ENCODE peak calls at places on chromosome 22, in six cellular contexts. One of them, this sample, is unnamed.
A peak's percentile ranks its signal among the peaks of the same experiment; 100 is the strongest.

GRCh38 chr22:46619830-46620501 is at the start of gene GRAMD4:
- DNase-seq in psoas muscle: peak; percentile 55
- DNase-seq in bronchial epithelial cell: no peak
- DNase-seq in heart right ventricle: peak; percentile 72
- DNase-seq in left lung: no peak
- DNase-seq in AG04450: no peak
- DNase-seq in this sample: no peak

GRCh38 chr22:22401381-22401780 is 107.2 kb downstream of the ZNF280B start:
- DNase-seq in psoas muscle: no peak
- DNase-seq in bronchial epithelial cell: no peak
- DNase-seq in heart right ventricle: no peak
- DNase-seq in left lung: no peak
- DNase-seq in AG04450: no peak
- DNase-seq in this sample: no peak

GRCh38 chr22:39356464-39356863 is 6.7 kb downstream of the SYNGR1 start:
- DNase-seq in psoas muscle: no peak
- DNase-seq in bronchial epithelial cell: no peak
- DNase-seq in heart right ventricle: no peak
- DNase-seq in left lung: no peak
- DNase-seq in AG04450: no peak
- DNase-seq in this sample: no peak

GRCh38 chr22:46951973-46952372 is 189.5 kb downstream of the TBC1D22A start:
- DNase-seq in psoas muscle: no peak
- DNase-seq in bronchial epithelial cell: no peak
- DNase-seq in heart right ventricle: no peak
- DNase-seq in left lung: no peak
- DNase-seq in AG04450: no peak
- DNase-seq in this sample: no peak

GRCh38 chr22:17331690-17332089 is 37.6 kb upstream of the CECR2 start:
- DNase-seq in psoas muscle: no peak
- DNase-seq in bronchial epithelial cell: no peak
- DNase-seq in heart right ventricle: no peak
- DNase-seq in left lung: no peak
- DNase-seq in AG04450: no peak
- DNase-seq in this sample: no peak

GRCh38 chr22:41992496-41992895 is 6.1 kb upstream of the WBP2NL start:
- DNase-seq in psoas muscle: no peak
- DNase-seq in bronchial epithelial cell: no peak
- DNase-seq in heart right ventricle: no peak
- DNase-seq in left lung: no peak
- DNase-seq in AG04450: no peak
- DNase-seq in this sample: no peak

GRCh38 chr22:30453731-30454510 is 17.9 kb downstream of the SEC14L3 start:
- DNase-seq in psoas muscle: no peak
- DNase-seq in bronchial epithelial cell: no peak
- DNase-seq in heart right ventricle: no peak
- DNase-seq in left lung: peak; percentile 66
- DNase-seq in AG04450: no peak
- DNase-seq in this sample: no peak

GRCh38 chr22:30829901-30830550 is 135.4 kb downstream of the OSBP2 start:
- DNase-seq in psoas muscle: no peak
- DNase-seq in bronchial epithelial cell: peak; percentile 99
- DNase-seq in heart right ventricle: no peak
- DNase-seq in left lung: no peak
- DNase-seq in AG04450: peak; percentile 68
- DNase-seq in this sample: peak; percentile 96

GRCh38 chr22:30414525-30415047 is 11.0 kb upstream of the MTFP1 start:
- DNase-seq in psoas muscle: no peak
- DNase-seq in bronchial epithelial cell: no peak
- DNase-seq in heart right ventricle: no peak
- DNase-seq in left lung: no peak
- DNase-seq in AG04450: no peak
- DNase-seq in this sample: peak; percentile 65

GRCh38 chr22:43698403-43698802 is 113.7 kb downstream of the EFCAB6 start:
- DNase-seq in psoas muscle: no peak
- DNase-seq in bronchial epithelial cell: peak; percentile 53
- DNase-seq in heart right ventricle: no peak
- DNase-seq in left lung: no peak
- DNase-seq in AG04450: no peak
- DNase-seq in this sample: peak; percentile 15

DNA sequence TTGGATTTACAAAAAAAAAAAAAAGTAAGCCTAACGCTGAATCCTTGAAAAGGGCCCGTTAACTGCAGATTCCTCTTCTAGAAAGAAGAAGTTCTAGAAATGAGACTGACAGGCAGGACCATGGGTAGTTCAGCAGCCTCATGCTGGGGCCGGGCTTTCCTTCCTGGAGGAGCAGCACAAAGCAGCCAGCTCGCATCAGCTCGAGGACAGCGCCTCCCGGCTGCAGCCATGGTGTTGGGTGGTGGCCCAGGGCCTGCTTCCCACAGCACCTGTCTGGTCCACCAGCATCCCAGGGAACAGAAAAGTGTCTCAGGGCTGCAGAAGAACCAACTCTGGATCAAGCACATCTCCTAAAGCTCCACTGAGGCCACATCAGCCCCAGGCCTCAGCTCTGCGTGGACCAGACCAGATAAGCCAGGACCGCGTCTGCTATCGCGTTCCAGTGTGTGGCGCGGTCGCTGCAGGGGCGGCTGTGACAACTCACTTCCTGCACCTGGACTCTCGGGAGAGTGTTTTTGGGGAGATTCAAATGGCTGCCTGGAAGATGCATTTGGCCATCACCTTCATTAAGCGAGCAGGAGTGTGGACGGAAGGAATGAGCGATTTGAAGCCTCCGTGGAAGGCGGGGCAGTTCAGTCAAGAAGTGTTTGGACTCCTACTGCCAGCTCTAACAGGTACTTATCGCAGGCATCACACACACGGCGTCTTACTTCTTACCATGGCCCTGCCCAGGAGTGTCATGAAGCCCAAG is 53.5 kb downstream of the MYH9 start:
- DNase-seq in psoas muscle: no peak
- DNase-seq in bronchial epithelial cell: no peak
- DNase-seq in heart right ventricle: peak; percentile 52
- DNase-seq in left lung: no peak
- DNase-seq in AG04450: no peak
- DNase-seq in this sample: no peak
- TF ChIP-seq CTCF in psoas muscle: peak; percentile 3
- TF ChIP-seq CTCF in bronchial epithelial cell: peak; percentile 56
- TF ChIP-seq CTCF in heart right ventricle: peak; percentile 10
- TF ChIP-seq CTCF in left lung: no peak
- TF ChIP-seq CTCF in AG04450: peak; percentile 25
- TF ChIP-seq CTCF in this sample: no peak

DNA sequence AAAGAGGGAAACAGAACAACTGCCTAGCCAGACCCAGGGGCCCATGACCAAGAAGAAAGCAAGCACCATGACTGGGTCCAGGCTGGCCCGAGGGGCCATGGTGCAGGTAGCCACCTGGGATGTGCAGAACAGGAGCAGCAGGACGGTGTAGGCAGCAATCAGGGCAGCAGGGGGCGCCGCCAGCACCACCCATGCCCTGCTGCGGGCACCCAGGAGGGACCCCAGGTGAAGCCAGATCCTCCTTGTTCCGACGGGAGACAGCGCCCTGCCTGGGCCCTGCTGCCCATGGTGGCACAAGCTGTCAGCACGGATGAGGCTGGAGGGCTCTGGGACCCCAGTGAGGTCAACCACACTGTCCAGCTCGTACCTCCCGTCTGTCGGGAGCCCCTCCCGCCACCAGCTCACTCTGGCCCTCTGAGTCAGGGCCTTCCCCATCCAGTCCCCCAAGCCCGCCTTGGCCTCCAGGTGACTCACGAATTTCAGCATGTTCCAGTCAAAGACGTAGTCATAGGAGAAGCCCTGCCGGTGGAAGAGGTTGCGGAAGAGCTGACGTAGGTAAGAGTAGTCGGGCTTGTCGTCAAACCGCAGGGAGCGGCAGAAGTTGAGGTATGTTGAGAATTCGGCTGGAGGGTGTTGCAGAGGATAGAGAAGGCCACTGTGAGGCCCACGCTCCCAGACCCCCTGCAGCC is 18.8 kb downstream of the CSNK1E start:
- DNase-seq in psoas muscle: no peak
- DNase-seq in bronchial epithelial cell: peak; percentile 99
- DNase-seq in heart right ventricle: no peak
- DNase-seq in left lung: no peak
- DNase-seq in AG04450: no peak
- DNase-seq in this sample: peak; percentile 90
- H3K4me3 ChIP-seq in psoas muscle: no peak overlapping the region
- H3K4me3 ChIP-seq in bronchial epithelial cell: no peak overlapping the region
- H3K4me3 ChIP-seq in heart right ventricle: no peak overlapping the region
- H3K4me3 ChIP-seq in left lung: no peak overlapping the region
- H3K4me3 ChIP-seq in AG04450: no peak overlapping the region
- H3K4me3 ChIP-seq in this sample: no peak overlapping the region

DNA sequence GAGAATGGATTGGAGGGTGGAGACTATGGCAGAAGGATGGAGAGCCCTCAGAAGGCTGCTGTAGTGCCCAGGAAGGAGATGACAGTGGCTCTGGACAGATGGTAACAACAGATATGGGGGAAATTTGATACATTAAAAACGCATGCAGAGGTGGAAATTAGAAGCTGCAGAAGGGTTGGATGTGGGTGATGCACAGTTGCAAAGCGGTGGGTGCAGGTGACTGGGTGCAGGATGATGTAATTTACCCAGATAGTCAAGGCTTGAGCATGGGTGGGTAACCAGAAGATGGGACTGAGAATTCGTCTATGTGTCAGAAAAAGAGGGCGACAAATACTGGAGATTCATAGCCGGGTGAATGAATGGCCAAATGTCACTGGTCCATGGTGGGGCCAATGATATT is 570.3 kb downstream of the MN1 start:
- DNase-seq in psoas muscle: no peak
- DNase-seq in bronchial epithelial cell: no peak
- DNase-seq in heart right ventricle: no peak
- DNase-seq in left lung: no peak
- DNase-seq in AG04450: no peak
- DNase-seq in this sample: no peak
- TF ChIP-seq CTCF in psoas muscle: no peak
- TF ChIP-seq CTCF in bronchial epithelial cell: no peak
- TF ChIP-seq CTCF in heart right ventricle: no peak
- TF ChIP-seq CTCF in left lung: no peak
- TF ChIP-seq CTCF in AG04450: no peak
- TF ChIP-seq CTCF in this sample: no peak

GRCh38 chr22:50118557-50119168 is 28.9 kb downstream of the MOV10L1 start:
- DNase-seq in psoas muscle: no peak
- DNase-seq in bronchial epithelial cell: peak; percentile 53
- DNase-seq in heart right ventricle: no peak
- DNase-seq in left lung: no peak
- DNase-seq in AG04450: peak; percentile 90
- DNase-seq in this sample: peak; percentile 100
- H3K4me3 ChIP-seq in psoas muscle: no peak overlapping the region
- H3K4me3 ChIP-seq in bronchial epithelial cell: no peak overlapping the region
- H3K4me3 ChIP-seq in heart right ventricle: no peak overlapping the region
- H3K4me3 ChIP-seq in left lung: no peak overlapping the region
- H3K4me3 ChIP-seq in AG04450: no peak overlapping the region
- H3K4me3 ChIP-seq in this sample: no peak overlapping the region

DNA sequence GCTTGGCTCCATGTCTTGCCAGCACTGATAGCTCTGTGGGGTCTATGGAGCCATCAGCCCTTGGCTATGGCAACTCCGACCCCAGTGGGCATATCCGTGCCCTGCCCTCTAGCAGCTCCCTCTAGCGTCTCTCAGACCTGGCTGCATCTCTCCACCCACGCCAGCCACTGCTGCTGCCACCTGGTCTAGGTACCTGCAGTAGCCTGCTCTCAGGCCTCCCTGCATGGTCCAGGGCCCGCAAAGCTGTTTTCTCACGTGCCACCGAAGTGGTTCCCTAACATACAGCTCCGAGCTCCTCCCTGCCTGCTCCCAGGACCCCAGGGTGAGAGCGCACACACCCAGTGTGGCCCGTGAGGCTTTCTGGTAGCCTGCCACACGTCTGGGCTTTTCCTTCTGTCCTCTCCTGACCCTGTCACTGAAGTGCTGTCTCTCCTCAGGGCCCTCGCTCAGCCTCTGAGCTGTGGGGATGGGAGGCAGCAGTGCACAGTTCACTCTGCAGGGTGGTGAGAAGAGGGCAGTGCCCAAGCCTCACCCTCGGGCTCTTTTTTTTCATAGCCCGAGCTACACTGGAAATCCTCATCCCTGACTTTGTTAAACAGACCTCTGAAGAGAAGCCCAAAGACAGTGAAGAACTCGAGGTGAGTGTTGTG is 14.2 kb downstream of the DGCR8 start:
- DNase-seq in psoas muscle: no peak
- DNase-seq in bronchial epithelial cell: no peak
- DNase-seq in heart right ventricle: no peak
- DNase-seq in left lung: peak; percentile 26
- DNase-seq in AG04450: no peak
- DNase-seq in this sample: no peak
- TF ChIP-seq CTCF in psoas muscle: no peak
- TF ChIP-seq CTCF in bronchial epithelial cell: no peak
- TF ChIP-seq CTCF in heart right ventricle: no peak
- TF ChIP-seq CTCF in left lung: no peak
- TF ChIP-seq CTCF in AG04450: no peak
- TF ChIP-seq CTCF in this sample: no peak

GRCh38 chr22:40746428-40747220 is 67.3 kb downstream of the MCHR1 start:
- DNase-seq in psoas muscle: no peak
- DNase-seq in bronchial epithelial cell: peak; percentile 61
- DNase-seq in heart right ventricle: no peak
- DNase-seq in left lung: no peak
- DNase-seq in AG04450: no peak
- DNase-seq in this sample: no peak
- H3K4me3 ChIP-seq in psoas muscle: no peak overlapping the region
- H3K4me3 ChIP-seq in bronchial epithelial cell: no peak overlapping the region
- H3K4me3 ChIP-seq in heart right ventricle: no peak overlapping the region
- H3K4me3 ChIP-seq in left lung: no peak overlapping the region
- H3K4me3 ChIP-seq in AG04450: no peak overlapping the region
- H3K4me3 ChIP-seq in this sample: no peak overlapping the region

GRCh38 chr22:25564979-25565677 is 653 bp downstream of the GRK3 start:
- DNase-seq in psoas muscle: peak; percentile 33
- DNase-seq in bronchial epithelial cell: peak; percentile 11
- DNase-seq in heart right ventricle: peak; percentile 30
- DNase-seq in left lung: peak; percentile 43
- DNase-seq in AG04450: no peak
- DNase-seq in this sample: no peak

GRCh38 chr22:25569983-25570382 is 5.5 kb downstream of the GRK3 start:
- DNase-seq in psoas muscle: no peak
- DNase-seq in bronchial epithelial cell: no peak
- DNase-seq in heart right ventricle: no peak
- DNase-seq in left lung: no peak
- DNase-seq in AG04450: no peak
- DNase-seq in this sample: no peak

GRCh38 chr22:25566812-25567211 is 2.3 kb downstream of the GRK3 start:
- DNase-seq in psoas muscle: no peak
- DNase-seq in bronchial epithelial cell: no peak
- DNase-seq in heart right ventricle: no peak
- DNase-seq in left lung: no peak
- DNase-seq in AG04450: no peak
- DNase-seq in this sample: no peak

GRCh38 chr22:25564320-25564978 is at the start of gene GRK3:
- DNase-seq in psoas muscle: peak; percentile 74
- DNase-seq in bronchial epithelial cell: peak; percentile 36
- DNase-seq in heart right ventricle: peak; percentile 67
- DNase-seq in left lung: peak; percentile 91
- DNase-seq in AG04450: no peak
- DNase-seq in this sample: peak; percentile 15

GRCh38 chr22:25567305-25567704 is 2.8 kb downstream of the GRK3 start:
- DNase-seq in psoas muscle: no peak
- DNase-seq in bronchial epithelial cell: peak; percentile 25
- DNase-seq in heart right ventricle: no peak
- DNase-seq in left lung: no peak
- DNase-seq in AG04450: no peak
- DNase-seq in this sample: no peak
- TF ChIP-seq CTCF in psoas muscle: no peak
- TF ChIP-seq CTCF in bronchial epithelial cell: peak; percentile 6
- TF ChIP-seq CTCF in heart right ventricle: no peak
- TF ChIP-seq CTCF in left lung: no peak
- TF ChIP-seq CTCF in AG04450: no peak
- TF ChIP-seq CTCF in this sample: no peak

This sample was measured in fibroblast of the aortic adventitia.